ENCODE peak calls at places on chromosomes 13 and 19, in five cellular contexts. G is thoracic aorta, R is fibroblast of villous mesenchyme, I is WTC11, V is fibroblast of lung. X is an unnamed sample.

GRCh38 chr13:114128624-114129522 is 3.5 kb downstream of the RASA3 start:
- DNase-seq in G (peak), R (peak), I (no peak), V (peak), X (no peak)

GRCh38 chr13:104140557-104140956 is 1074.3 kb upstream of the SLC10A2 start:
- DNase-seq in G (no peak), R (no peak), I (no peak), V (peak), X (no peak)

GRCh38 chr19:5244351-5244750 is 96.3 kb downstream of the PTPRS start:
- DNase-seq in G (no peak), R (no peak), I (no peak), V (no peak), X (no peak)

GRCh38 chr19:13015361-13016231 is 20.3 kb downstream of the NFIX start:
- DNase-seq in G (no peak), R (no peak), I (peak), V (peak), X (no peak)

GRCh38 chr13:97974773-97975172 is 21.3 kb downstream of the IPO5 start:
- DNase-seq in G (no peak), R (no peak), I (no peak), V (no peak), X (no peak)

GRCh38 chr13:42478531-42479156 is 95.3 kb upstream of the TNFSF11 start:
- DNase-seq in G (no peak), R (peak), I (no peak), V (peak), X (no peak)

GRCh38 chr19:17037966-17038500 is 11.4 kb upstream of the CPAMD8 start:
- DNase-seq in G (no peak), R (no peak), I (no peak), V (no peak), X (no peak)

GRCh38 chr19:51702103-51702753 is 9.1 kb downstream of the SPACA6 start:
- DNase-seq in G (peak), R (peak), I (peak), V (peak), X (peak)

GRCh38 chr13:100933841-100934240 is 259.2 kb upstream of the TMTC4 start:
- DNase-seq in G (no peak), R (no peak), I (no peak), V (no peak), X (no peak)

GRCh38 chr13:64529874-64530485 is 2700.2 kb downstream of the PCDH9 start:
- DNase-seq in G (no peak), R (no peak), I (peak), V (peak), X (no peak)

GRCh38 chr19:35533201-35533821 is at the start of gene GAPDHS:
- DNase-seq in G (no peak), R (no peak), I (peak), V (peak), X (no peak)

GRCh38 chr13:110888390-110888789 is 26.5 kb downstream of the ANKRD10 start:
- DNase-seq in G (no peak), R (no peak), I (no peak), V (no peak), X (no peak)

GRCh38 chr13:102940143-102940542 is 94.3 kb downstream of the ERCC5 start:
- DNase-seq in G (no peak), R (no peak), I (peak), V (no peak), X (no peak)
- TF ChIP-seq CTCF in G (no peak), R (no peak), I (no peak), V (no peak), X (no peak)

GRCh38 chr13:92989301-92989700 is 237.3 kb upstream of the GPC6 start:
- DNase-seq in G (no peak), R (no peak), I (no peak), V (no peak), X (no peak)
- TF ChIP-seq CTCF in G (no peak), R (no peak), I (no peak), V (no peak), X (no peak)

GRCh38 chr19:1408300-1409203 is 1.2 kb downstream of the DAZAP1 start:
- DNase-seq in G (no peak), R (peak), I (peak), V (peak), X (no peak)
- TF ChIP-seq CTCF in G (no peak), R (no peak), I (no peak), V (no peak), X (no peak)

GRCh38 chr19:3548594-3548993 is 8.8 kb downstream of the MFSD12 start:
- DNase-seq in G (no peak), R (no peak), I (no peak), V (no peak), X (no peak)

GRCh38 chr19:3547767-3548282 is 8.9 kb downstream of the TEKTIP1 start:
- DNase-seq in G (no peak), R (no peak), I (no peak), V (no peak), X (no peak)

GRCh38 chr19:3546119-3546518 is 7.1 kb downstream of the TEKTIP1 start:
- DNase-seq in G (no peak), R (no peak), I (no peak), V (no peak), X (no peak)

GRCh38 chr19:3545669-3546034 is 6.7 kb downstream of the TEKTIP1 start:
- DNase-seq in G (no peak), R (no peak), I (no peak), V (no peak), X (no peak)

DNA sequence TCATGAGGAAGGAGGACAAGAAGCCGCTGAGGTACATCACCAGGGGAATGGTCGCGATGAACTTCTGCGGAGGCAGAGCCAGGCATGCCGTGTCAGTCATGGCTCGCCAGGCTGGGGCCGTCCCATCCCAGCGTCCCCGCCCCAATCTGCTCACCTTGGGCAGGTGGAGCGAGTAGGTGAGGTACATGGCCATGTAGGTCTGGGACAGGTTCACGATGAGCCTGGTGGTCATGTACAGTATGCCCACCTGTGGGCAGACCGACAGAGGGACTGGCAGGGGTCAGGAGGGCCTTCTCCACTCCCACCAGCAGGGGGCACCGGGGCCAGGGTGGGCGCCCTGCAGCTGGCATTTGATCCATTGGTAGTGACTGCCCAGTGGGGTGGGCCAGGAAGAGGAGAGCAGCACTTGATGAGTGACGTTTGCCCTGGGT is 8.3 kb downstream of the TEKTIP1 start:
- DNase-seq in G (no peak), R (no peak), I (peak), V (no peak), X (no peak)
- TF ChIP-seq CTCF in G (peak), R (peak), I (peak), V (peak), X (peak)

GRCh38 chr19:55487884-55488687 is at the start of gene SSC5D:
- DNase-seq in G (no peak), R (no peak), I (no peak), V (peak), X (no peak)

GRCh38 chr19:55486971-55487883 is 1.0 kb upstream of the SSC5D start:
- DNase-seq in G (no peak), R (peak), I (no peak), V (peak), X (peak)

GRCh38 chr19:55485439-55486011 is 537 bp downstream of the NAT14 start:
- DNase-seq in G (no peak), R (no peak), I (no peak), V (no peak), X (no peak)

GRCh38 chr19:55484571-55485438 is at the start of gene NAT14:
- DNase-seq in G (no peak), R (peak), I (peak), V (peak), X (no peak)

DNA sequence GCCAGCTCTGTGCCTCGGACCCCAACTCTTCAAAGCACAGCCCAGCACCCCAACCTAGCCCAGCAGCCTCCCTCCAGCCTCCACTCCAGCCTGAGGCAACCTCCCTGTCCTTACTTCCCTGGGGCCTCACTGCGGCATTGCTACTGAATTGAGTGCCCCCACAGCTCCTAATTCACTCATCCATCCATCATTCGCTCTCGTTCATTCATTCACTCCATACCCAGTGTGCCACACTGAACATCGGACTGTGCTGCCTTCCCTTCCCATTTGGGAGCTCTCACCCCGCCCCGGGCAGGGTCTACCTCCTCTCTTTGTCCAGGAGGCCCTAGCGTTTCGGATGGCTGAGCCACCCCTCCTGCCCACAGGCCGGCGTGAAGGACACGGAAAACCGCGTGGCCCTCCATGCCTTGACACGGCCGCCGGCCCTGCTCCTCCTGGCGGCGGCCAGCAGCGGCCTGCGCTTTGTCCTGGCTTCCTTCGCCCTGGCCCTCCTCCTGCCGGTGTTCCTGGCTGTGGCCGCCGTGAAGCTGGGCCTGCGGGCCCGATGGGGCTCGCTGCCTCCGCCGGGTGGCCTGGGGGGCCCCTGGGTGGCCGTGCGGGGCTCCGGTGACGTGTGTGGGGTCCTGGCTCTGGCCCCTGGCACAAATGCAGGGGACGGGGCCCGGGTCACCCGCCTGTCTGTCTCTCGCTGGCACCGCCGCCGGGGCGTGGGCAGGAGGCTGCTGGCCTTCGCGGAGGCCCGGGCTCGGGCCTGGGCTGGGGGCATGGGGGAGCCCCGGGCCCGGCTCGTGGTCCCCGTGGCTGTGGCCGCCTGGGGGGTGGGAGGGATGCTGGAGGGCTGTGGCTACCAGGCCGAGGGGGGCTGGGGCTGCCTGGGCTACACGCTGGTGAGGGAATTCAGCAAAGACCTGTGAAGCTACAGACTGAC is 1.3 kb downstream of the NAT14 start:
- DNase-seq in G (no peak), R (no peak), I (no peak), V (no peak), X (no peak)
- TF ChIP-seq CTCF in G (no peak), R (peak), I (no peak), V (no peak), X (no peak)

GRCh38 chr13:48120246-48120645 is 25.3 kb upstream of the MED4 start:
- DNase-seq in G (no peak), R (no peak), I (no peak), V (no peak), X (no peak)
- TF ChIP-seq CTCF in G (no peak), R (no peak), I (no peak), V (no peak), X (no peak)

DNA sequence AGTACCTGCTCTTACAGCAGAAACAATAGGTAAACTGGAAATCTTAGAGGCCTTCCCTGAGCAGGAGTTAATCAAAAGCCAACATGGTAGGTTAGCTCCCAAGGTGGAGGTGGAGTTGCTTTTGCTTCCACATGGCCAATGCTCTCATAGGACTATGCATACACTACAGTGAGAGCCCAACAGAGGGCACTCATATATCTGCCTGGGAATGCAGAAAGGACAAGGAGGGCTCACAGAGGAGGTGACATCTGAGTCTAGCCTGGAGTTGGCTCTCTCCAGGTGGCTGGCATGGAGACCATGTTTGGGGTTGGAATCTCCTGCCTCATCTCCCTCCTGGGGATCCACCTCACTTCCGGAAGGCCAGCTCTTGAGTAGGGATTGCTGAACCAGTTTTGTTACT is 34.6 kb downstream of the ATP8A2 start:
- DNase-seq in G (no peak), R (no peak), I (peak), V (no peak), X (no peak)
- TF ChIP-seq CTCF in G (no peak), R (peak), I (no peak), V (no peak), X (no peak)